ENCODE peak calls at places on chromosomes 4 and X, in nine cellular contexts. O, I, V, E, H, M, P, A and U are unnamed samples. For H3K4me1, the result is how much of the 10 kb centered on the place peaks cover.

GRCh38 chr4:163332526-163333405 is at the start of gene NPY1R:
- DNase-seq in E (peak), O (peak), H (no peak), P (peak), A (peak), M (peak), I (peak), V (peak), U (peak)

GRCh38 chr4:1792832-1793495 is at the start of gene FGFR3:
- DNase-seq in A (no peak), H (no peak), E (no peak), M (no peak), P (peak), I (peak), O (peak), V (no peak), U (peak)

GRCh38 chr4:134027931-134028330 is 173.7 kb downstream of the PABPC4L start:
- DNase-seq in O (no peak), A (no peak), V (no peak), P (no peak), I (no peak), E (peak), H (no peak), M (no peak), U (no peak)

GRCh38 chr4:113358784-113359183 is 309.3 kb downstream of the ANK2 start:
- DNase-seq in M (no peak), O (no peak), E (no peak), H (no peak), A (no peak), I (no peak), V (no peak), P (no peak), U (no peak)

GRCh38 chr4:143302526-143302925 is 34.1 kb upstream of the GAB1 start:
- DNase-seq in V (no peak), E (no peak), A (no peak), P (no peak), I (no peak), O (no peak), H (no peak), M (no peak), U (peak)

GRCh38 chr4:109990307-109991257 is 77.9 kb downstream of the EGF start:
- DNase-seq in V (no peak), P (no peak), E (no peak), A (no peak), I (no peak), M (no peak), H (peak), O (no peak), U (no peak)

GRCh38 chr4:133095591-133095990 is 53.5 kb upstream of the PCDH10 start:
- DNase-seq in O (no peak), P (no peak), M (no peak), A (no peak), H (no peak), I (no peak), E (no peak), V (no peak), U (no peak)

GRCh38 chr4:154565704-154566103 is 2.9 kb downstream of the FGB start:
- DNase-seq in V (no peak), E (no peak), H (no peak), P (no peak), I (no peak), A (no peak), O (no peak), M (no peak), U (no peak)

GRCh38 chr4:155573126-155573525 is 93.5 kb upstream of the GUCY1A1 start:
- DNase-seq in E (no peak), H (no peak), V (no peak), A (no peak), I (no peak), M (no peak), O (no peak), P (no peak), U (no peak)

GRCh38 chr4:57043304-57044251 is 64.9 kb downstream of the POLR2B start:
- DNase-seq in P (no peak), A (no peak), E (no peak), V (peak), O (no peak), M (peak), I (no peak), H (no peak), U (peak)

GRCh38 chrX:17022205-17022604 is 75.7 kb downstream of the REPS2 start:
- DNase-seq in M (no peak), V (no peak), E (no peak), H (no peak), O (no peak), A (no peak), I (no peak), P (no peak), U (no peak)

GRCh38 chrX:101229155-101229554 is 9.6 kb downstream of the DRP2 start:
- DNase-seq in M (no peak), P (no peak), O (no peak), V (no peak), E (no peak), I (no peak), H (no peak), A (no peak), U (no peak)

GRCh38 chr4:182297659-182298058 is 54.5 kb downstream of the TENM3 start:
- DNase-seq in I (no peak), M (no peak), V (no peak), H (no peak), A (no peak), O (no peak), E (no peak), P (no peak), U (no peak)

GRCh38 chr4:21801661-21802355 is 146.8 kb downstream of the KCNIP4 start:
- DNase-seq in A (no peak), H (no peak), E (no peak), M (no peak), O (no peak), I (no peak), V (no peak), P (no peak), U (no peak)

GRCh38 chr4:75002381-75002780 is 69.5 kb downstream of the PARM1 start:
- DNase-seq in H (no peak), M (no peak), O (no peak), E (no peak), A (no peak), V (no peak), P (no peak), I (no peak), U (no peak)

GRCh38 chrX:130340271-130340670 is 552 bp downstream of the SLC25A14 start:
- DNase-seq in I (no peak), P (no peak), M (no peak), A (no peak), O (no peak), E (no peak), H (no peak), V (no peak), U (no peak)

GRCh38 chrX:130336531-130336930 is 3.2 kb upstream of the SLC25A14 start:
- DNase-seq in V (no peak), I (no peak), H (no peak), P (no peak), M (no peak), O (no peak), A (no peak), E (no peak), U (no peak)

GRCh38 chrX:130343411-130343810 is 3.7 kb downstream of the SLC25A14 start:
- DNase-seq in O (no peak), E (no peak), A (no peak), I (no peak), V (no peak), H (no peak), M (no peak), P (no peak), U (no peak)

GRCh38 chrX:130339408-130340222 is at the start of gene SLC25A14:
- DNase-seq in A (peak), I (peak), M (peak), E (peak), O (peak), P (peak), V (peak), H (peak), U (peak)
- TF ChIP-seq POLR2A in A (no peak), I (peak), M (peak), E (no peak), O (peak), P (peak), V (no peak), H (no peak), U (no peak)

DNA sequence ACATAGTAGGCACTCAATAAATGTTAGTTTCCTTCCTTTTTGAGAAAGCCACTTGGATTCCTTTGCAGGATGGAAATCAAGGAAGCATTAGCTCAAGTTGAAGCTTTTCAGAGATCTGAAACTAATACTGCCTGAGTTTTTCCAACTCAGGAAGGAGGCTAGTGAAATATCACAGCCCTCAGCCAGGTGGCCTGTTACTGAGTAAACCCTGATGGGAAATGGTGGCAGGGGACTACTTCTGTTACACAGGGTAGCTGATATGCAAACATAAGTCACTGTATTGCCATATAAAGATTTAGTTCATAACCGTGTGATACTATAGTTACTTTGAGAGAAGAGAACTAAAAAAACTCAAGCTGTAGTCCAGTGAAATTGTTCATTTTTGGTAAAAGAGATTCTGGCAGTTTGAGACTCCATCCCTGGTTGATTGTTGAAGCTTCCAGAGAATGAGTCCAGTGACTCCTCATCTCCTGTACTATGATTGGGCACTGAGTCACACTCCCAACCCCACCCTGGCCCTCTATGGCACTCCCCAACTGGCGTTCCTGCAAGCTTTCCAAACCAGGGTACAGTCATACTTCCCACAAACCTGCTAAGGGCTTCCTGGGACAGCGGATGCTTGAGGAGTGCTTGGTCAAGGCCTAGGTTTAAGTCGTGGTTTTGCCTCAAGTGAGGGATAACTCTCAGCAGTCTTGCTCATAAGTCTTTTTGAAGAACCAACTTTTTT is 81.8 kb downstream of the MID1IP1 start:
- DNase-seq in M (no peak), E (peak), V (no peak), I (no peak), O (no peak), P (peak), H (no peak), A (no peak), U (no peak)
- TF ChIP-seq CTCF in M (no peak), E (no peak), V (no peak), I (no peak), O (no peak), P (no peak), H (no peak), A (no peak), U (no peak)

GRCh38 chr4:55356991-55357461 is 11.0 kb downstream of the SRD5A3 start:
- DNase-seq in M (no peak), H (no peak), P (no peak), I (no peak), O (no peak), E (no peak), A (no peak), V (no peak), U (no peak)

GRCh38 chr4:55351824-55352223 is 5.8 kb downstream of the SRD5A3 start:
- DNase-seq in V (no peak), E (no peak), M (no peak), O (no peak), P (no peak), I (no peak), H (no peak), A (no peak), U (no peak)

GRCh38 chr4:55358246-55358645 is 12.2 kb downstream of the SRD5A3 start:
- DNase-seq in I (no peak), V (no peak), A (no peak), O (no peak), P (no peak), H (no peak), M (no peak), E (no peak), U (no peak)

GRCh38 chr4:55355555-55355954 is 9.5 kb downstream of the SRD5A3 start:
- DNase-seq in A (no peak), I (no peak), V (no peak), O (no peak), E (no peak), M (no peak), P (no peak), H (no peak), U (no peak)

DNA sequence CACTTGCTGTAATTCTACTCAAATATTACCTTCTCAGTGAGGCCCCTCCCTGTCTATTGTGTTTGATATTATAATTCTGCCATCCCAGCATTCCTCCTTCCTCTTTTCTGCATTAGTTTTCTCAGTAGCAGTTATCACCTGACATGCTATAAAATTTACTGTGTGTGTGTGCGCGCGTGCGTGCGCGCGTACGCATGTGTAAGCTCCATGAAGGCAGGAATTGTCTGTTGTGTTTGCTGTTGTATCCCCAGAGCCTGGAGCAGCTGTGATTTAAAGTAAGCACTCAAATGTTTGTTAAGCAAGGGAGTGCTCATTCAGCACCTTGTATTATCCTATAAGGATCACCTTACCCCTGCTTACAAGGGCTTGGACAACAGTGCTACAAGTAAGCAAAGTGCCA is 8.6 kb downstream of the SRD5A3 start:
- DNase-seq in E (no peak), O (no peak), I (no peak), A (no peak), M (no peak), P (no peak), V (no peak), H (no peak), U (no peak)
- H3K4me1 ChIP-seq in E (under half), O (under half), I (under half), A (under half), M (under half), P (under half), V (under half), H (under half), U (under half)

GRCh38 chrX:48891402-48892288 is 5.9 kb downstream of the TIMM17B start:
- DNase-seq in H (peak), V (peak), A (peak), I (peak), E (peak), O (peak), P (peak), M (peak), U (peak)

GRCh38 chrX:48890934-48891401 is 6.6 kb downstream of the TIMM17B start:
- DNase-seq in O (no peak), V (no peak), E (no peak), M (no peak), I (no peak), H (peak), P (no peak), A (peak), U (no peak)

GRCh38 chrX:48893556-48894348 is 3.8 kb downstream of the TIMM17B start:
- DNase-seq in V (no peak), H (peak), I (no peak), P (no peak), E (no peak), O (no peak), M (no peak), A (no peak), U (no peak)

GRCh38 chrX:48892896-48893295 is 4.7 kb downstream of the TIMM17B start:
- DNase-seq in M (no peak), E (no peak), V (no peak), P (no peak), I (no peak), H (peak), O (no peak), A (no peak), U (no peak)

DNA sequence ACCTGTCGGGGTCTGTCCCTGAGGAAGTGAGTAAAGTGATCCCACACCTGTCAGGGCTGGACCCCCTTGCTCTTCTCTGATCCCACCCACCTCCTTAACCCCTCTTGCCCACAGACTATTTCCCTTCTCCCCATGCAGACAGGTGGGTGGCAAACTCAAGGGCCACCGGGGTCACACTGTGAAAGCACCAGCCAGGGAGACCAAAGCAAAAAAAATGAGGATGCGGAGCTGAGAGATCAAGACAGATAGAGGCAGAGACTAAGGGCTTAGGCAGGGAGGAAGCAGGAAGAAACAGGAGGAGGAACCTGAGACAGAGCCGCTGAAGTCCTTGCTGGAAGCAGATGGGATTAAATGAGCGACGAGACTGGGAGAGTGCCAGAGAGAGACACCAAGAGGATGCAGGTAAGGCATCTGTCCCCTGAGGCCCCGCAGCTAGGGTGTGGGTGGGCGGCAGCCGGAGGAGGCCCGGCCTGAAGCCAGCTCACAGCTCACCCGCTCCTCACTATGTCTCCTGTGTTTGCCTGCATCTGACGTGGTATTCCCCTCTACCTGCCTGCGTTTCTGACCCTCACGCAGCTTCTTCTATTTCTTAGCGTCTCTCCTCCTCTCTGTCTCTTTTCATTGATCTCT is 7.2 kb downstream of the TIMM17B start:
- DNase-seq in V (no peak), P (no peak), O (no peak), M (no peak), I (no peak), H (peak), E (no peak), A (no peak), U (no peak)
- TF ChIP-seq POLR2A in V (no peak), P (no peak), O (no peak), M (no peak), I (no peak), H (no peak), E (no peak), A (no peak), U (no peak)

GRCh38 chrX:139063364-139063763 is 351.8 kb upstream of the FGF13 start:
- DNase-seq in O (no peak), P (no peak), H (no peak), A (no peak), M (no peak), I (no peak), V (no peak), E (no peak), U (no peak)

DNA sequence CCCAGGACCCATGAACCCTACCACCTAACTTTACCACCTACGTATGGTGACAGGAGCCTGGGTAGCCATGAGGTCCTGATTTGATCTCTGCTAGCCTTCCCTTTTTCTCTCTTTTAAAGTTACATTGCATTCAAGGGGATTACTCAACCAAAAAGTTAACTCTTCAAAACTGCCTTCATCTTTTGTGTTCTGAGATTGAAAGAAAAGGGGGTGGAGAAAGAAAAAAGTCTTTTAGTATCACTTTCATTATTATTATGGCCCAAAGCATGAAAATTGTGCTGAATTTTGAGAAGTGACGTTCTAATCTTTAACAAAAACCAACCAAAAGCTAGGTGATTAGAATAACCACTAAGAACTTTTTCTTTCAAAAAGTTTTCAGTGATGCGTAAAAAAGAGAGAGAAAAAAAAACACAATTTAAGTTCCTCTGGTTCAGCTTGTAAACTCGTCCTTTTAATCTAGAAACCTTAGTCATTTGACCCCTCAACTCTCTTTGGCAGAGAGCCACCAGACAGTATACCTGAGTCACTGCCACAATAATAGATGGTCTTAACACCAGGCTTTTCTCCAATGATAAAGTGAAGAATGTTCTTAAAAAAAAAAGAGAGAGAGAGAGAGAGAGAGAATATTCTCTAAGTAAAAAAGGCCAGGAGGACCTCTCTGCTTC is 347.4 kb upstream of the FGF13 start:
- DNase-seq in P (no peak), O (no peak), A (no peak), V (no peak), I (no peak), H (no peak), E (no peak), M (no peak), U (no peak)
- TF ChIP-seq CTCF in P (no peak), O (no peak), A (no peak), V (no peak), I (no peak), H (no peak), E (no peak), M (no peak), U (no peak)

GRCh38 chr4:3206439-3207100 is 42.4 kb upstream of the MSANTD1 start:
- DNase-seq in O (peak), P (no peak), V (no peak), M (no peak), E (no peak), H (no peak), A (no peak), I (no peak), U (no peak)

GRCh38 chr4:3201718-3202702 is 46.9 kb upstream of the MSANTD1 start:
- DNase-seq in A (no peak), I (peak), H (peak), E (no peak), M (no peak), V (no peak), O (no peak), P (no peak), U (peak)

GRCh38 chr4:3202836-3203820 is 45.8 kb upstream of the MSANTD1 start:
- DNase-seq in O (peak), V (no peak), A (peak), E (no peak), P (peak), H (no peak), M (peak), I (no peak), U (no peak)

GRCh38 chr4:3205995-3206394 is 43.0 kb upstream of the MSANTD1 start:
- DNase-seq in O (peak), M (no peak), E (no peak), P (peak), A (no peak), H (no peak), V (no peak), I (no peak), U (no peak)

DNA sequence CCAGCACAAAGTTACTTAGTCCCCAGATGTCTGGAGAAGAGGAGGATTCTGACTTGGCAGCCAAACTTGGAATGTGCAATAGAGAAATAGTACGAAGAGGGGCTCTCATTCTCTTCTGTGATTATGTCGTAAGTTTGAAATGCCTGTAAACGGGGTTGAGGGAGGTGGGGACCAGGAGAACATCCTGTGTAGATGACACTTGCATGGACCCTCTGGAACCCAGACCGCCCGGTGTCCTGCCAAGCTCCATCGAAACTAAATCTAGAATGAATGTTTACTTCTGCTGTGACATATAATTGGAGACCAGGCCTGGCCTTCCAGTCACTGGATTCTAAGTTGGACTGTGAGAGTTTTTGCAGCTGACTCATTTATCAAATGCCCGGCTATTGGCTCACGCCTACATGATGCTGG is 44.9 kb upstream of the MSANTD1 start:
- DNase-seq in H (no peak), A (peak), P (peak), E (no peak), M (peak), V (no peak), O (peak), I (peak), U (no peak)
- H3K4me1 ChIP-seq in H (under half), A (under half), P (under half), E (under half), M (under half), V (under half), O (under half), I (under half), U (under half)

GRCh38 chr4:99013402-99013843 is 17.9 kb downstream of the METAP1 start:
- DNase-seq in A (no peak), M (no peak), P (no peak), H (no peak), V (peak), E (no peak), O (no peak), I (no peak), U (no peak)
- TF ChIP-seq POLR2A in A (no peak), M (no peak), P (no peak), H (no peak), V (no peak), E (no peak), O (no peak), I (no peak), U (no peak)